ENCODE peak calls at places on chromosomes 1 and 21, in five cellular contexts. L is fibroblast of pulmonary artery, K is IMR-90, Q is A549, T is testis. E is an unnamed sample.

GRCh38 chr1:164440222-164440621 is 118.8 kb upstream of the PBX1 start:
- DNase-seq in L (peak), K (no peak), Q (peak), T (peak), E (no peak)

GRCh38 chr1:170929835-170930554 is 5.3 kb upstream of the MROH9 start:
- DNase-seq in L (peak), K (peak), Q (peak), T (peak), E (no peak)

GRCh38 chr1:111592389-111593361 is 26.9 kb upstream of the RAP1A start:
- DNase-seq in L (peak), K (peak), Q (peak), T (peak), E (no peak)

GRCh38 chr1:15122331-15122730 is 31.2 kb upstream of the TMEM51 start:
- DNase-seq in L (no peak), K (no peak), Q (no peak), T (no peak), E (no peak)

GRCh38 chr21:46057111-46057709 is 40.7 kb upstream of the COL6A2 start:
- DNase-seq in L (no peak), K (no peak), Q (no peak), T (peak), E (peak)

GRCh38 chr1:28126778-28127430 is 38.5 kb upstream of the EYA3 start:
- DNase-seq in L (no peak), K (no peak), Q (no peak), T (no peak), E (no peak)

GRCh38 chr21:42061195-42061865 is 9.8 kb upstream of the UMODL1 start:
- DNase-seq in L (no peak), K (no peak), Q (no peak), T (no peak), E (no peak)

GRCh38 chr1:107228704-107229103 is 87.9 kb downstream of the NTNG1 start:
- DNase-seq in L (no peak), K (peak), Q (no peak), T (no peak), E (no peak)

GRCh38 chr1:177897601-177898376 is 72.1 kb downstream of the SEC16B start:
- DNase-seq in L (no peak), K (no peak), Q (no peak), T (no peak), E (no peak)

GRCh38 chr1:92277105-92277504 is 21.7 kb downstream of the GLMN start:
- DNase-seq in L (peak), K (peak), Q (no peak), T (no peak), E (no peak)

GRCh38 chr1:26399034-26399433 is 11.6 kb upstream of the LIN28A start:
- DNase-seq in L (no peak), K (no peak), Q (no peak), T (no peak), E (no peak)

GRCh38 chr1:111768023-111768422 is 12.3 kb downstream of the DDX20 start:
- DNase-seq in L (no peak), K (no peak), Q (no peak), T (no peak), E (no peak)

GRCh38 chr1:179121159-179121938 is 39.5 kb downstream of the TOR3A start:
- DNase-seq in L (peak), K (peak), Q (peak), T (peak), E (no peak)

GRCh38 chr21:46083271-46084040 is 14.5 kb upstream of the COL6A2 start:
- DNase-seq in L (no peak), K (no peak), Q (no peak), T (peak), E (no peak)

GRCh38 chr1:179251675-179252074 is 22.2 kb upstream of the ABL2 start:
- DNase-seq in L (peak), K (peak), Q (peak), T (no peak), E (no peak)

GRCh38 chr1:15195420-15196052 is 42.0 kb downstream of the TMEM51 start:
- DNase-seq in L (no peak), K (no peak), Q (no peak), T (peak), E (no peak)

GRCh38 chr21:28943631-28944030 is 49.0 kb downstream of the LTN1 start:
- DNase-seq in L (peak), K (peak), Q (no peak), T (no peak), E (no peak)

GRCh38 chr1:30320581-30320890 is 402.8 kb downstream of the MATN1 start:
- DNase-seq in L (no peak), K (no peak), Q (no peak), T (no peak), E (no peak)

GRCh38 chr1:202858306-202858705 is 30.6 kb downstream of the RABIF start:
- DNase-seq in L (peak), K (peak), Q (no peak), T (peak), E (no peak)

GRCh38 chr1:148318123-148318899 is 164.8 kb downstream of the PPIAL4G start:
- DNase-seq in L (peak), K (no peak), Q (no peak), T (no peak), E (no peak)

GRCh38 chr1:59685666-59686065 is 129.1 kb upstream of the HOOK1 start:
- DNase-seq in L (no peak), K (no peak), Q (no peak), T (no peak), E (no peak)

GRCh38 chr1:172727956-172728603 is 69.2 kb downstream of the FASLG start:
- DNase-seq in L (peak), K (peak), Q (peak), T (peak), E (no peak)

GRCh38 chr1:172723251-172723650 is 64.3 kb downstream of the FASLG start:
- DNase-seq in L (peak), K (peak), Q (no peak), T (no peak), E (no peak)

GRCh38 chr1:172726740-172727139 is 67.8 kb downstream of the FASLG start:
- DNase-seq in L (no peak), K (no peak), Q (no peak), T (no peak), E (no peak)

GRCh38 chr1:172724746-172725613 is 66.1 kb downstream of the FASLG start:
- DNase-seq in L (no peak), K (no peak), Q (no peak), T (no peak), E (no peak)

GRCh38 chr1:172727275-172727674 is 68.4 kb downstream of the FASLG start:
- DNase-seq in L (no peak), K (no peak), Q (no peak), T (no peak), E (no peak)
- TF ChIP-seq CTCF in L (no peak), K (no peak), Q (no peak), T (no peak), E (no peak)

GRCh38 chr1:175338447-175339135 is 146.0 kb upstream of the KIAA0040 start:
- DNase-seq in L (no peak), K (no peak), Q (peak), T (peak), E (no peak)
- TF ChIP-seq CTCF in L (peak), K (no peak), Q (no peak), T (peak), E (peak)

GRCh38 chr1:154982897-154983648 is at the start of gene FLAD1:
- DNase-seq in L (peak), K (peak), Q (peak), T (peak), E (peak)
- TF ChIP-seq CTCF in L (no peak), K (no peak), Q (no peak), T (no peak), E (no peak)

GRCh38 chr1:88302843-88303486 is 381.1 kb upstream of the PKN2 start:
- DNase-seq in L (peak), K (peak), Q (peak), T (peak), E (no peak)
- TF ChIP-seq CTCF in L (peak), K (peak), Q (peak), T (peak), E (peak)

DNA sequence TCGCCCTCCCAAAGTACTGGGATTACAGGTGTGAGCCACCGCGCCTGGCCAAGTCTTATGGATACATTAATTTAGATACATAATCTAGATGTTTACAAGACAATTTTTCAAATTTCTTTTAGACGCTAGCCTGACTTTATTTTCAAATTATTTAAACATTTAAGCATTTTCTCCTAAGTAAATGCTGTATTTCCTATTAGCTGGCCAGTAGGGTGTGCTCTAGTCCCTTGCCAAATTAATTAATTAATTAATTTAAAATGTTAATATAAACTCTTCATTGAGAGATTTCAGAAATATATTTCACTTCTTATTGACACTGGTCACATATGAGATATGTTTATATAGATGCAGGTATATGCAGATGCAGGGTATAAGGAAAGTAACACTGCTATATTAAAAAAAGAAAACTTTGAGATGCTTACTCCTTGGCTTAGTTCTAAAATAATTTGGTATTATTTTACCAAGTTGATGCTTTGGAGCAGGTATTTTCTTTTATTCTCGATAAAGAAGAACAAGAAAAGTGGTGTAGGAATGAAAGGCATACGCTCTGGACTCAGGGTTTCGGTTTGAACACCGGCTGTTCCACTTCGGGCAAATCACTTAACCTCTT is 5.2 kb upstream of the ERRFI1 start:
- DNase-seq in L (peak), K (peak), Q (peak), T (no peak), E (no peak)
- TF ChIP-seq CTCF in L (peak), K (peak), Q (peak), T (peak), E (peak)

GRCh38 chr1:201307239-201307638 is 23.9 kb downstream of the PKP1 start:
- DNase-seq in L (no peak), K (peak), Q (no peak), T (no peak), E (no peak)

GRCh38 chr1:201305815-201306214 is 22.5 kb downstream of the PKP1 start:
- DNase-seq in L (no peak), K (no peak), Q (no peak), T (no peak), E (no peak)

GRCh38 chr1:201309420-201309819 is 26.1 kb downstream of the PKP1 start:
- DNase-seq in L (peak), K (peak), Q (peak), T (peak), E (peak)

GRCh38 chr1:201310251-201310985 is 27.1 kb downstream of the PKP1 start:
- DNase-seq in L (no peak), K (no peak), Q (peak), T (no peak), E (no peak)

DNA sequence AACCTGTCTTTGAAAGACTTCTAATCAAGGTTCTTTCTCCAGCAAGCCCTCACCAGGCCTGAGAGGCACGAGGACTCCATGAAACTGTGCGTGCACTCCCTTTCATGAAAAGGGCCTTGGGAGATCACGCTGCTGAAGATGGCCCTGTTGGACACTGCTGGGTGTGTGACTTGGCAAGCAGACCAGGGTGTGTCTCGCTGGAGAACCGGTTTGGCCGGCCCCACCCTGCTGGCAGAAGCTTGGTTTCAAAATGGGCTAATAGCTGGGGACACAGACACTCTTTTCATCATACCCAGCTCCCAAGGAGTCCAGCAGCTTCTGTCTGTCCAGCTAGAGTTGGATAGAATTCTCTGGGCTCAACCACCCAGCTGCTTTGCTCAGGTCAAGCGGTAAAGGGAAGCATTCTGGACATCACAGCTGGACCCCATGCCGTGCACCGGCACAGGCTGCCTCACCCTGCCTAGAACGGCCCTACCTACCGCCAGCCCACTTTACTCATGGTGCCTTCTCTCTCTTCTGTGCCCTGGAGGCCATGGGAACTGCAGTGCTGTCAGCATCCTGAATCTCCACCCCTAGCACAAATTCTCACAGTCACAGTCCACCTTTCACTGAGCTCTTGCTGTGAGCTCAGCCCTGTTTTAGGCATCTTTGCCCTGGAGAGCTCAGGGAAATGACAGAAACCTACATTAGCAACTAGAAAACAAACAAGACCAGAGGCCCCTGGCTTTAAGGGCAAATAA is 24.6 kb downstream of the PKP1 start:
- DNase-seq in L (no peak), K (no peak), Q (peak), T (no peak), E (no peak)
- TF ChIP-seq CTCF in L (no peak), K (no peak), Q (no peak), T (no peak), E (no peak)

GRCh38 chr1:232211149-232211548 is 418.8 kb downstream of the SIPA1L2 start:
- DNase-seq in L (no peak), K (no peak), Q (peak), T (no peak), E (no peak)
- TF ChIP-seq CTCF in L (peak), K (no peak), Q (no peak), T (peak), E (peak)